ENCODE peak calls at places on chromosomes 16 and 17, in six cellular contexts. R is CD8-positive, alpha-beta memory T cell; H is H7; W is brain microvascular endothelial cell; P is lung; D is psoas muscle. E is an unnamed sample. For H3K36me3 and H3K27me3, the result is how much of the 10 kb centered on the place peaks cover.

GRCh38 chr16:19810817-19811731 is 73.6 kb downstream of the GPRC5B start:
- DNase-seq in R (no peak), H (no peak), W (peak), P (no peak), D (no peak), E (no peak)

GRCh38 chr17:39601758-39602532 is 5.8 kb downstream of the NEUROD2 start:
- DNase-seq in R (no peak), H (peak), W (no peak), P (no peak), D (no peak), E (no peak)

GRCh38 chr16:4380131-4381063 is 8.7 kb downstream of the VASN start:
- DNase-seq in R (no peak), H (no peak), W (no peak), P (no peak), D (no peak), E (no peak)

GRCh38 chr16:53159781-53160436 is 105.1 kb downstream of the CHD9 start:
- DNase-seq in R (no peak), H (peak), W (peak), P (no peak), D (no peak), E (peak)

GRCh38 chr17:49439673-49440571 is 25.2 kb upstream of the PHB1 start:
- DNase-seq in R (no peak), H (no peak), W (no peak), P (no peak), D (no peak), E (no peak)

GRCh38 chr17:10266477-10266876 is 68.1 kb upstream of the GAS7 start:
- DNase-seq in R (no peak), H (no peak), W (no peak), P (no peak), D (no peak), E (no peak)

GRCh38 chr17:35167666-35168065 is 20.0 kb downstream of the UNC45B start:
- DNase-seq in R (no peak), H (no peak), W (peak), P (no peak), D (no peak), E (no peak)

GRCh38 chr17:1229891-1230571 is 40.2 kb upstream of the BHLHA9 start:
- DNase-seq in R (no peak), H (peak), W (no peak), P (no peak), D (no peak), E (no peak)

GRCh38 chr17:70074991-70075390 is at the start of gene KCNJ16:
- DNase-seq in R (no peak), H (no peak), W (no peak), P (no peak), D (no peak), E (no peak)

GRCh38 chr17:80845863-80846671 is 145.6 kb upstream of the CHMP6 start:
- DNase-seq in R (no peak), H (peak), W (no peak), P (no peak), D (peak), E (no peak)

GRCh38 chr17:80844418-80844990 is 147.1 kb upstream of the CHMP6 start:
- DNase-seq in R (no peak), H (peak), W (no peak), P (no peak), D (peak), E (no peak)

GRCh38 chr17:80842456-80843053 is 149.1 kb upstream of the CHMP6 start:
- DNase-seq in R (no peak), H (no peak), W (no peak), P (no peak), D (no peak), E (no peak)

GRCh38 chr17:80845121-80845862 is 146.3 kb upstream of the CHMP6 start:
- DNase-seq in R (no peak), H (peak), W (no peak), P (no peak), D (peak), E (no peak)

GRCh38 chr17:80843741-80844156 is 147.9 kb upstream of the CHMP6 start:
- DNase-seq in R (no peak), H (peak), W (no peak), P (no peak), D (peak), E (no peak)
- H3K36me3 ChIP-seq in R (under half), H (under half), W (under half), P (under half), D (under half), E (under half)

DNA sequence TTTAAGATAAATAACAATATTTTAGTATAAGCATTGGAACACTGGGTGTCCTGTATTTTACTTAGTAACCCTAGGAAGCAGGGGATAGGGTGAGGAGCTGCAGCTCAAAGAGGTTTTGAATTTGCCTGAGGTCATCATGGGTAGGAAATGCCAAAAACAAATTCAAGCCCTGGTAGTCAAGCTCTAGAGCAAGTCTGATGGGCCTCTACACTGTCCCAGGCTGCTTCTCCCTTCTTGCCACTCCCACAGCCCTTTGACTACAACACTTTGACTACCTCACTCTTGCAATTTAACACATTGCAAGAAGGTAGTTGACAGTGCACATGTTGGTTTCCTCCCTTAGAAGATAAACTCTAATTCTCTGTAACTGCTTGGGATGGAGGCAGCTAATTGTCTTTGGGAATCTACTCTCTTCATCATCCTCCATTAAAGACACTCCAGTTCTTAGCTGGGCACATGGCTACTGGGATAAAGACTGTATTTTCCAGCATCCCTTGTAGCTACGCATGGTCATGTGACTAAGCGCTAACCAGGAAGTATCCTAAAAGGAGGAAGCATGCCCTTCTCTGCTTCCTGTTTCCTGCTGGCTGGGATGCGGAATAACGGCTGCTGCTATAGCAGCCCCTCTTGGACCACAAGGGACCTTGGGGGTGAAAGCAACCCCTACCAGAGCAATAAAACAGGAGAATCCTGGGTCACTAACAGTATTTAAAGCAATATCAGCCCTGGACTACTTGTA is 30.7 kb upstream of the SSTR2 start:
- DNase-seq in R (no peak), H (no peak), W (no peak), P (no peak), D (no peak), E (no peak)
- H3K4me3 ChIP-seq in R (no peak), H (no peak), W (no peak), P (no peak), D (no peak), E (no peak)

DNA sequence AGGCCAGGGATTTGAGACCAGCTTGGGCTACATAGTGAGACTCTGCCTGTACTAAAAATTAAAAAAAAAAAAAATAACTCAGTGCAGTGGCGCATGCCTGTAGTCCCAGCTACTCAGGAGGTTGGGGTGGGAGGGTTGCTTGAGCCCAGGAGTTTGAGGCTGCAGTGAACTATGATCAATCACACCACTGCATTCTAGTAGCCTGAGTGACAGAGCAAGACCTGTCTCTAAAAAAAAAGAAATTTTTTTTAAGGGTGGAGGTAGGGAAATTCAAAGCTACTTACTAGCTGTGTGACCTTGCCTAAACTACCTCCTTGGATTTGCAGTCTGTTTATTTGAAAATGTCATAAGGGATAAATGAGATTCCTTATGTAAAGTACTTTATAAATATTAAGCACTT is 3.3 kb upstream of the SMPD3 start:
- DNase-seq in R (no peak), H (no peak), W (no peak), P (no peak), D (no peak), E (no peak)
- H3K27me3 ChIP-seq in R (under half), H (under half), W (under half), P (under half), D (under half), E (under half)

GRCh38 chr17:75499313-75500022 is 15.9 kb downstream of the CASKIN2 start:
- DNase-seq in R (no peak), H (no peak), W (no peak), P (no peak), D (no peak), E (no peak)
- H3K36me3 ChIP-seq in R (under half), H (under half), W (under half), P (half or more), D (half or more), E (under half)

DNA sequence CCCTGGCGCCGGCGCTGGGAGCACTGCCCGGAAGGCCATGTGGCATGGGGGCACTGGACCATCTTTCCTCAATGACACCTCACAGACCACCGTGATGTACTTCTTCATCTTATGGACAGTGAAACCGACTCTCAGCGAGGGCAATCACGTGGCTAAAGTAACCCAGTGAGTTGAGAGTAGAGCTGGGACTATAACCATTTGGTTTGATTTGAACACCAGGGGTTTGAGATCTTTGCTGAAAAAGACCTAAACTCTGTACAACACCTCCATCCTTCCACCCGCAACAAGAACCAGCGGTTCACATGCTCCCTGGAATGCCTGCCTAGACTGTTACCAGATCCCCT is 3.3 kb downstream of the ITGA2B start:
- DNase-seq in R (no peak), H (no peak), W (no peak), P (no peak), D (no peak), E (no peak)
- H3K4me3 ChIP-seq in R (peak), H (peak), W (peak), P (no peak), D (peak), E (peak)